ENCODE peak calls at places on chromosomes 13 and 19, in nine cellular contexts. V is HCT116, C is transverse colon, W is suprapubic skin, P is HepG2, K is stomach, H is breast epithelium, M is prostate gland, J is K562. T is an unnamed sample.

GRCh38 chr13:51803018-51803417 is 945 bp downstream of the DHRS12 start:
- DNase-seq in J (no peak), P (no peak), C (no peak), K (no peak), M (no peak), V (no peak), H (no peak), W (no peak), T (no peak)

GRCh38 chr13:97849305-97849704 is 104.2 kb upstream of the IPO5 start:
- DNase-seq in M (no peak), C (no peak), K (no peak), H (no peak), J (no peak), P (peak; percentile 36), V (peak; percentile 34), W (no peak), T (no peak)

GRCh38 chr13:113796948-113797676 is 38.1 kb downstream of the TMEM255B start:
- DNase-seq in W (peak; percentile 70), H (no peak), J (no peak), P (no peak), V (no peak), M (no peak), K (no peak), C (no peak), T (peak; percentile 77)

GRCh38 chr19:19140476-19140875 is 2.2 kb upstream of the TMEM161A start:
- DNase-seq in V (no peak), P (no peak), J (no peak), H (no peak), M (no peak), W (no peak), C (no peak), K (no peak), T (no peak)

GRCh38 chr19:3338541-3339181 is 27.7 kb upstream of the NFIC start:
- DNase-seq in K (peak; percentile 87), P (no peak), V (no peak), J (no peak), M (peak; percentile 49), W (no peak), H (peak; percentile 77), C (peak; percentile 89), T (peak; percentile 88)

GRCh38 chr19:42092350-42092749 is 16.4 kb downstream of the ZNF574 start:
- DNase-seq in K (peak; percentile 45), J (peak; percentile 39), H (no peak), M (no peak), P (no peak), V (no peak), C (peak; percentile 65), W (no peak), T (no peak)

GRCh38 chr19:8158411-8159074 is 9.2 kb upstream of the FBN3 start:
- DNase-seq in H (peak; percentile 49), J (peak; percentile 77), W (no peak), P (peak; percentile 87), K (peak; percentile 55), M (peak; percentile 68), C (peak; percentile 23), V (peak; percentile 79), T (peak; percentile 65)

GRCh38 chr13:42259515-42259914 is 12.4 kb upstream of the AKAP11 start:
- DNase-seq in K (no peak), V (no peak), M (no peak), H (no peak), C (no peak), P (no peak), W (no peak), J (peak; percentile 72), T (no peak)

GRCh38 chr13:96575423-96576320 is 418.6 kb downstream of the OXGR1 start:
- DNase-seq in K (no peak), H (no peak), V (no peak), W (peak; percentile 85), M (no peak), C (no peak), P (no peak), J (no peak), T (no peak)

GRCh38 chr13:61162106-61162505 is 253.5 kb downstream of the PCDH20 start:
- DNase-seq in M (no peak), W (no peak), C (no peak), P (no peak), H (no peak), V (no peak), K (no peak), J (no peak), T (no peak)

GRCh38 chr19:49896863-49897621 is at the start of gene IL4I1:
- DNase-seq in M (no peak), V (no peak), J (no peak), P (no peak), K (no peak), C (peak; percentile 45), W (no peak), H (no peak), T (no peak)

GRCh38 chr19:49893135-49893534 is 3.6 kb downstream of the IL4I1 start:
- DNase-seq in W (no peak), P (no peak), J (no peak), V (no peak), M (no peak), C (no peak), K (no peak), H (no peak), T (no peak)

GRCh38 chr19:49894879-49895565 is 1.7 kb downstream of the IL4I1 start:
- DNase-seq in J (no peak), K (no peak), W (no peak), H (no peak), P (no peak), M (no peak), V (no peak), C (no peak), T (no peak)

GRCh38 chr19:49894011-49894664 is 2.5 kb downstream of the IL4I1 start:
- DNase-seq in J (no peak), H (no peak), W (no peak), K (no peak), P (no peak), C (no peak), M (no peak), V (no peak), T (no peak)

GRCh38 chr19:49895566-49896297 is 955 bp downstream of the IL4I1 start:
- DNase-seq in J (no peak), V (no peak), H (no peak), W (no peak), K (no peak), C (no peak), P (no peak), M (no peak), T (no peak)
- TF ChIP-seq POLR2A in J (no peak), V (no peak), H (no peak), W (no peak), K (no peak), C (no peak), P (no peak), M (no peak), T (no peak)

GRCh38 chr13:101140087-101140770 is 276.1 kb downstream of the NALCN start:
- DNase-seq in W (no peak), H (no peak), C (no peak), M (no peak), V (no peak), K (no peak), P (no peak), J (no peak), T (peak; percentile 54)
- H3K27ac ChIP-seq in W (no peak overlapping the region), H (no peak overlapping the region), C (no peak overlapping the region), M (no peak overlapping the region), V (no peak overlapping the region), K (no peak overlapping the region), P (no peak overlapping the region), J (no peak overlapping the region), T (no peak overlapping the region)

GRCh38 chr19:13848811-13849241 is 28.1 kb upstream of the NANOS3 start:
- DNase-seq in H (no peak), W (no peak), M (no peak), J (no peak), K (no peak), V (no peak), C (no peak), P (no peak), T (no peak)

GRCh38 chr19:13847900-13848677 is 28.8 kb upstream of the NANOS3 start:
- DNase-seq in P (no peak), J (no peak), K (no peak), H (no peak), V (no peak), C (no peak), M (no peak), W (no peak), T (no peak)

GRCh38 chr19:13849991-13850909 is 26.7 kb upstream of the NANOS3 start:
- DNase-seq in H (peak; percentile 79), J (peak; percentile 86), K (peak; percentile 88), V (no peak), C (peak; percentile 86), W (no peak), M (peak; percentile 77), P (peak; percentile 53), T (peak; percentile 87)

GRCh38 chr19:13849277-13849676 is 27.7 kb upstream of the NANOS3 start:
- DNase-seq in C (no peak), V (no peak), W (no peak), H (peak; percentile 32), M (no peak), J (no peak), K (no peak), P (no peak), T (no peak)

GRCh38 chr19:13850910-13851753 is 25.8 kb upstream of the NANOS3 start:
- DNase-seq in W (peak; percentile 95), C (peak; percentile 86), H (peak; percentile 96), V (peak; percentile 89), P (peak; percentile 91), K (peak; percentile 83), J (peak; percentile 70), M (peak; percentile 87), T (peak; percentile 95)
- TF ChIP-seq POLR2AphosphoS5 in W (peak; percentile 97), C (peak; percentile 89), H (peak; percentile 95), V (peak; percentile 60), P (no peak), K (peak; percentile 71), J (no peak), M (peak; percentile 85), T (peak; percentile 87)

DNA sequence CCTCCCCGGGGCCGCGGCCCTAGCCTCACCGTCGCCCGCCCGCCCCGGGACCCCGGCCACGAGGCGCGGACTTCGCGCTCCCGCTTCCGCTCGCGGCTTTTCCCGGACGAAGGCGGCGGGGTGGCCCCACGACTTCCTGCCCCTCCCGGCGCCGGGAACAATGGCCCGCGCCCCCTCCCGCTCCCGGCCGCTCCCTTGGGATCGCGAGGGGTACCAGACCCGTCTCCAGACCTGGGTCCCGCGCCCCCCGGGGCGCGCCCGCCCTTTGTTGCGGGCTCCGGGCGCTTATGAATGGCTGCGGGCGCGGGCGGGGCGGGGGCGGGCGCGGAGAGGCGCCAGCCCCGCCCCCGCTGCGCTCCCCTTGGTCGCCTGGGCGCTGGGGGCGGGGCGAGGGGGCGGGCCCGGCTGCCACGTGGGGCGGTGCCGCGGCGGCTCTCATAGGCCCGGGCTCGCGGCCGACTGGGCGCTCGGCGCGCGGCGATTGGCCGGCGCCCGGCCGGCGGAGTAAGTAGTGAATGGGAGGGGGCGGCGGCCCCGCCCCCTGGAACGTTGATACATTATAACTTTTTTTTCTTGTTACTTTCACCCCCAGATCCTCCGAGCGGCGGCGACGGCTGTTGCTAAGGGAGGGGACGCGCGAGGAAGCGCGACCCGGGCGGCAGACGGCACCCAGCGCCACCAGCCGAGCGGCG is 1.1 kb downstream of the MIDN start:
- DNase-seq in H (peak; percentile 97), K (peak; percentile 98), P (peak; percentile 89), V (peak; percentile 89), W (peak; percentile 96), J (peak; percentile 92), C (peak; percentile 96), M (peak; percentile 96), T (peak; percentile 99)
- TF ChIP-seq POLR2A in H (peak; percentile 95), K (peak; percentile 55), P (no peak), V (peak; percentile 43), W (peak; percentile 90), J (peak; percentile 76), C (peak; percentile 93), M (peak; percentile 92), T (peak; percentile 93)

T was measured in upper lobe of left lung.